ENCODE peak calls at places on chromosomes 6 and 20, in eight cellular contexts. M is spleen, K is stomach, J is IMR-90, R is tibial nerve, N is H1, O is K562, Z is heart left ventricle. G is an unnamed sample.

GRCh38 chr6:166162599-166163342 is 4.9 kb downstream of the TBXT start:
- DNase-seq in M (no peak), K (no peak), J (no peak), R (no peak), N (no peak), O (no peak), Z (no peak), G (no peak)

GRCh38 chr6:155219858-155220301 is 43.9 kb upstream of the CLDN20 start:
- DNase-seq in M (no peak), K (no peak), J (no peak), R (no peak), N (no peak), O (no peak), Z (no peak), G (no peak)

GRCh38 chr6:106973841-106974336 is 640 bp downstream of the CD24 start:
- DNase-seq in M (peak; percentile 82), K (peak; percentile 36), J (no peak), R (no peak), N (no peak), O (no peak), Z (no peak), G (peak; percentile 22)

GRCh38 chr20:20710847-20711315 is 1.6 kb downstream of the RALGAPA2 start:
- DNase-seq in M (no peak), K (peak; percentile 77), J (no peak), R (no peak), N (no peak), O (no peak), Z (no peak), G (no peak)

GRCh38 chr6:156250593-156250992 is 526.6 kb upstream of the ARID1B start:
- DNase-seq in M (no peak), K (no peak), J (peak; percentile 19), R (no peak), N (no peak), O (no peak), Z (no peak), G (no peak)

GRCh38 chr20:9040874-9041524 is 27.9 kb upstream of the PLCB4 start:
- DNase-seq in M (no peak), K (no peak), J (peak; percentile 86), R (no peak), N (no peak), O (no peak), Z (no peak), G (no peak)

GRCh38 chr20:56614196-56614595 is 14.9 kb upstream of the TFAP2C start:
- DNase-seq in M (no peak), K (no peak), J (no peak), R (no peak), N (no peak), O (no peak), Z (no peak), G (no peak)

GRCh38 chr6:40965046-40965445 is 74.0 kb downstream of the UNC5CL start:
- DNase-seq in M (no peak), K (no peak), J (peak; percentile 42), R (no peak), N (no peak), O (no peak), Z (no peak), G (no peak)

GRCh38 chr20:43915209-43916072 is 789 bp downstream of the TOX2 start:
- DNase-seq in M (no peak), K (no peak), J (peak; percentile 23), R (no peak), N (no peak), O (no peak), Z (no peak), G (no peak)

GRCh38 chr6:55833284-55833683 is 42.1 kb downstream of the BMP5 start:
- DNase-seq in M (no peak), K (no peak), J (no peak), R (no peak), N (no peak), O (no peak), Z (no peak), G (no peak)

GRCh38 chr6:79699606-79700005 is 68.5 kb downstream of the SH3BGRL2 start:
- DNase-seq in M (no peak), K (no peak), J (no peak), R (no peak), N (no peak), O (no peak), Z (no peak), G (no peak)

GRCh38 chr6:79697430-79697829 is 66.3 kb downstream of the SH3BGRL2 start:
- DNase-seq in M (no peak), K (no peak), J (no peak), R (no peak), N (no peak), O (no peak), Z (no peak), G (no peak)

GRCh38 chr6:79694156-79694555 is 63.0 kb downstream of the SH3BGRL2 start:
- DNase-seq in M (no peak), K (no peak), J (no peak), R (no peak), N (no peak), O (no peak), Z (no peak), G (no peak)

DNA sequence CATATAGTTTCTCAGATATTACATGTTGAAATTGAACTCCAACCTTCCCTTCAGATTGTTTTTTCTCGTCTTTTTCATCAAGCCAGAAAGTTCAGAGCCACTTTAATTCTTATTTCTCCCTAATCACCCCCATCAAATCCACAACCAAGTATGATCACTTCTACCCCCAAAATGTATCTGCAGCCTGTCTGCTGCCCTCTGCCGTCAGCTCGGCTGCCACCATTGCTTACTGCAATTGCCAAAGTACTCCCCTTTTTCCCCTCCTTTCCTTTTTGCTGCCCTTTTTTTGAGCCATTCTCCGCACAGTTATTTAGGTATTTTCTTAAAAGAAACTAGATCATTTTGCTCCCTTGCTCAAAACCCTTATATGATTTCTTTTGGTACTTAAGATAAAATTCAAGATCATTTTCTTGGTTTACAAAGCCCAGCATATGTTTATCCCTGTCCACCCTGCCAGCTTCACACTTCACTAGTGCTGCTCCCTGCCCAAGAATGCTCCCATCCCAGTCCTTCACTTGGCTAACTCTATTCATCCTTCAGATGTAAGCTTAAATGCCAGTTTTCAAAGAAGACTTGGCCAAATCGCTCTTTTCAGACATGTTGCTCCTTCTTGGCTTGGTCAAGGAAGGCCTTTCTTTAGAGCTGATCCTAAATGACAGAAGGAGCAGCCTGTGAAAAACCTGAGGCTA is 63.6 kb downstream of the SH3BGRL2 start:
- DNase-seq in M (no peak), K (no peak), J (no peak), R (no peak), N (no peak), O (no peak), Z (no peak), G (no peak)
- H3K27ac ChIP-seq in M (no peak overlapping the region), K (no peak overlapping the region), J (no peak overlapping the region), R (peak overlapping the region; percentile 42), N (no peak overlapping the region), O (no peak overlapping the region), Z (no peak overlapping the region), G (no peak overlapping the region)

DNA sequence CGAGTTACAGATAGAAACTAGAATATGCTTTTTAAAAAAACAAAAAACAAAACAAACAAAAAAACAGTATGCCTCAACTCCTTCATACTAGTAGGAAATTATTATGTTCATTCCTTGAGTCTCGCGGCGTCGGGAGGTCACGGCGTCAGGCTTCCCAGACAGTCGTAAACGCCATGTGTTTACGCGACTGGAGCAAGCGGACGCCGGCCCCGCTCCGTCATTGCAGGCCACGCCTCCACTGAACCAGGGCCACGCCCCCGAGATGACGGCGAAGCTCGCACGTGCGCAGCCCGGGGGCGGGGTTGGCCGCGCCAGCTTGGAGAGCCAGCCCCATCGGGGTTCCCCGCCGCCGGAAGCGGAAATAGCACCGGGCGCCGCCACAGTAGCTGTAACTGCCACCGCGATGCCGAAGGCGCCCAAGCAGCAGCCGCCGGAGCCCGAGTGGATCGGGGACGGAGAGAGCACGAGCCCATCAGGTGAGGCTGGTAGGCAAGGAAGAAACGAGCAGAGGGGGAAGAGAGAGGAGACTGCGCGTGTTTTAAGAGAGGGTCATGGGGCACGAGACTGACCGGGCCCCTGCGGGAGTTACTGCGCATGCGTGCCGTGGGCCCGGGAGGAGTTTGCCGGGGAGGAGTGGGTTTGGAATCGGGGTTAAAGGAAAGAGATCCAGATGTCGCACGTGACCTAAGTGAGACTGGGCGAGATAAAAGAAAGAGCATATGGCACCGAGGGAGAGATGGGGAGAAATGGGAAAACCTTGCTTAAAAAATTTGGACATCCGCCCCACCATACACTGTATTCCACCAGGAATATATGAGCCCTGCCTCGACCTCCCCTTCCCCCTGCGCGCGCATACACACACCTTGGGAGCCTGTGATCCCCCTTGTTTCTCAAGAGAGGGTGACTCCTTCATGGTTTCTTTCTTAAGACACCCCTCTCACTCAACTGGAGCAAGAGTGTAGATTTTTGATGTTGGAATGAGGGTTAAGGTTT is at the start of gene ABCF1:
- DNase-seq in M (peak; percentile 100), K (peak; percentile 100), J (peak; percentile 96), R (peak; percentile 97), N (peak; percentile 90), O (peak; percentile 99), Z (peak; percentile 99), G (peak; percentile 100)
- TF ChIP-seq POLR2A in M (peak; percentile 55), K (peak; percentile 38), J (peak; percentile 93), R (peak; percentile 84), N (peak; percentile 94), O (peak; percentile 99), Z (no peak), G (peak; percentile 48)

GRCh38 chr6:37500294-37500608 is 558 bp upstream of the CCDC167 start:
- DNase-seq in M (no peak), K (no peak), J (no peak), R (no peak), N (no peak), O (no peak), Z (no peak), G (no peak)

GRCh38 chr6:37501632-37502466 is 2.2 kb upstream of the CCDC167 start:
- DNase-seq in M (no peak), K (no peak), J (no peak), R (no peak), N (no peak), O (no peak), Z (no peak), G (no peak)

GRCh38 chr6:37503486-37503980 is 3.8 kb upstream of the CCDC167 start:
- DNase-seq in M (no peak), K (no peak), J (no peak), R (no peak), N (no peak), O (no peak), Z (no peak), G (no peak)

GRCh38 chr6:37499433-37500293 is at the start of gene CCDC167:
- DNase-seq in M (peak; percentile 97), K (peak; percentile 96), J (peak; percentile 96), R (peak; percentile 88), N (peak; percentile 99), O (peak; percentile 99), Z (peak; percentile 96), G (peak; percentile 97)

GRCh38 chr6:37502703-37503485 is 3.2 kb upstream of the CCDC167 start:
- DNase-seq in M (peak; percentile 72), K (no peak), J (no peak), R (no peak), N (no peak), O (no peak), Z (no peak), G (no peak)
- H3K27ac ChIP-seq in M (peak overlapping the region; percentile 81), K (peak overlapping the region; percentile 49), J (no peak overlapping the region), R (no peak overlapping the region), N (no peak overlapping the region), O (no peak overlapping the region), Z (no peak overlapping the region), G (peak overlapping the region; percentile 43)

GRCh38 chr6:109440325-109441068 is at the start of the genes PPIL6 and SMPD2:
- DNase-seq in M (peak; percentile 97), K (peak; percentile 86), J (peak; percentile 87), R (peak; percentile 76), N (peak; percentile 67), O (peak; percentile 95), Z (peak; percentile 94), G (peak; percentile 92)
- TF ChIP-seq POLR2A in M (peak; percentile 5), K (no peak), J (peak; percentile 61), R (peak; percentile 66), N (peak; percentile 54), O (peak; percentile 75), Z (no peak), G (peak; percentile 48)

G was measured in Peyer's patch.